ENCODE peak calls at places on chromosomes 1 and 21, in eight cellular contexts. One of them, this sample, is unnamed. For H3K79me2, the result is how much of the 10 kb centered on the place peaks cover.

GRCh38 chr1:88998716-88999115 is 6.3 kb upstream of the KYAT3 start:
- DNase-seq in neural progenitor cell: peak
- DNase-seq in K562: peak
- DNase-seq in fibroblast of lung: peak
- DNase-seq in HCT116: peak
- DNase-seq in OCI-LY7: peak
- DNase-seq in H1: no peak
- DNase-seq in GM23248: peak
- DNase-seq in this sample: no peak

GRCh38 chr1:188023206-188023605 is 1194.5 kb downstream of the PLA2G4A start:
- DNase-seq in GM23248: peak
- DNase-seq in H1: no peak
- DNase-seq in K562: no peak
- DNase-seq in OCI-LY7: no peak
- DNase-seq in fibroblast of lung: peak
- DNase-seq in HCT116: no peak
- DNase-seq in neural progenitor cell: no peak
- DNase-seq in this sample: no peak

GRCh38 chr1:148362141-148362929 is 120.8 kb downstream of the PPIAL4G start:
- DNase-seq in K562: no peak
- DNase-seq in H1: peak
- DNase-seq in GM23248: peak
- DNase-seq in neural progenitor cell: peak
- DNase-seq in HCT116: peak
- DNase-seq in OCI-LY7: no peak
- DNase-seq in fibroblast of lung: no peak
- DNase-seq in this sample: peak

GRCh38 chr1:118185083-118185899 is at the start of gene SPAG17:
- DNase-seq in H1: peak
- DNase-seq in OCI-LY7: no peak
- DNase-seq in HCT116: no peak
- DNase-seq in fibroblast of lung: peak
- DNase-seq in neural progenitor cell: peak
- DNase-seq in K562: peak
- DNase-seq in GM23248: peak
- DNase-seq in this sample: peak

GRCh38 chr1:28580706-28581530 is 11.1 kb upstream of the RAB42 start:
- DNase-seq in HCT116: no peak
- DNase-seq in K562: peak
- DNase-seq in fibroblast of lung: peak
- DNase-seq in GM23248: peak
- DNase-seq in neural progenitor cell: peak
- DNase-seq in H1: no peak
- DNase-seq in OCI-LY7: peak
- DNase-seq in this sample: no peak

GRCh38 chr1:18725231-18725895 is 94.7 kb downstream of the PAX7 start:
- DNase-seq in K562: no peak
- DNase-seq in GM23248: no peak
- DNase-seq in neural progenitor cell: peak
- DNase-seq in HCT116: no peak
- DNase-seq in OCI-LY7: no peak
- DNase-seq in H1: no peak
- DNase-seq in fibroblast of lung: no peak
- DNase-seq in this sample: peak

GRCh38 chr1:58524353-58524945 is 22.1 kb downstream of the OMA1 start:
- DNase-seq in GM23248: peak
- DNase-seq in K562: no peak
- DNase-seq in fibroblast of lung: peak
- DNase-seq in HCT116: no peak
- DNase-seq in neural progenitor cell: no peak
- DNase-seq in OCI-LY7: no peak
- DNase-seq in H1: no peak
- DNase-seq in this sample: no peak

GRCh38 chr1:211828584-211829342 is 1.8 kb downstream of the LPGAT1 start:
- DNase-seq in neural progenitor cell: no peak
- DNase-seq in fibroblast of lung: peak
- DNase-seq in HCT116: no peak
- DNase-seq in H1: no peak
- DNase-seq in K562: no peak
- DNase-seq in GM23248: peak
- DNase-seq in OCI-LY7: no peak
- DNase-seq in this sample: no peak

GRCh38 chr1:160588468-160588867 is 9.2 kb upstream of the CD84 start:
- DNase-seq in OCI-LY7: no peak
- DNase-seq in fibroblast of lung: no peak
- DNase-seq in H1: no peak
- DNase-seq in neural progenitor cell: no peak
- DNase-seq in GM23248: no peak
- DNase-seq in HCT116: no peak
- DNase-seq in K562: no peak
- DNase-seq in this sample: no peak

GRCh38 chr1:172682812-172683211 is 23.9 kb downstream of the FASLG start:
- DNase-seq in HCT116: no peak
- DNase-seq in OCI-LY7: no peak
- DNase-seq in fibroblast of lung: no peak
- DNase-seq in GM23248: no peak
- DNase-seq in H1: no peak
- DNase-seq in K562: no peak
- DNase-seq in neural progenitor cell: peak
- DNase-seq in this sample: no peak

GRCh38 chr1:43883321-43883720 is 50.3 kb upstream of the ARTN start:
- DNase-seq in K562: no peak
- DNase-seq in HCT116: no peak
- DNase-seq in OCI-LY7: no peak
- DNase-seq in neural progenitor cell: no peak
- DNase-seq in H1: no peak
- DNase-seq in fibroblast of lung: no peak
- DNase-seq in GM23248: no peak
- DNase-seq in this sample: no peak

GRCh38 chr1:111690306-111690617 is 48.9 kb downstream of the INKA2 start:
- DNase-seq in K562: no peak
- DNase-seq in HCT116: no peak
- DNase-seq in neural progenitor cell: no peak
- DNase-seq in H1: no peak
- DNase-seq in GM23248: peak
- DNase-seq in fibroblast of lung: peak
- DNase-seq in OCI-LY7: no peak
- DNase-seq in this sample: no peak

GRCh38 chr1:110003747-110004428 is 19.3 kb downstream of the AHCYL1 start:
- DNase-seq in GM23248: peak
- DNase-seq in HCT116: peak
- DNase-seq in H1: no peak
- DNase-seq in OCI-LY7: peak
- DNase-seq in fibroblast of lung: peak
- DNase-seq in K562: peak
- DNase-seq in neural progenitor cell: peak
- DNase-seq in this sample: peak

GRCh38 chr1:173297798-173298391 is 90.8 kb upstream of the TNFSF4 start:
- DNase-seq in GM23248: no peak
- DNase-seq in HCT116: no peak
- DNase-seq in H1: no peak
- DNase-seq in OCI-LY7: no peak
- DNase-seq in K562: no peak
- DNase-seq in neural progenitor cell: no peak
- DNase-seq in fibroblast of lung: no peak
- DNase-seq in this sample: no peak

GRCh38 chr1:114482585-114482984 is 28.4 kb downstream of the TRIM33 start:
- DNase-seq in GM23248: no peak
- DNase-seq in OCI-LY7: peak
- DNase-seq in fibroblast of lung: no peak
- DNase-seq in K562: no peak
- DNase-seq in HCT116: no peak
- DNase-seq in neural progenitor cell: no peak
- DNase-seq in H1: no peak
- DNase-seq in this sample: no peak

GRCh38 chr1:214777364-214777763 is 174.4 kb downstream of the CENPF start:
- DNase-seq in neural progenitor cell: no peak
- DNase-seq in K562: no peak
- DNase-seq in HCT116: no peak
- DNase-seq in GM23248: no peak
- DNase-seq in OCI-LY7: no peak
- DNase-seq in fibroblast of lung: no peak
- DNase-seq in H1: no peak
- DNase-seq in this sample: no peak
- H3K79me2 ChIP-seq in neural progenitor cell: under half
- H3K79me2 ChIP-seq in K562: under half
- H3K79me2 ChIP-seq in HCT116: under half
- H3K79me2 ChIP-seq in GM23248: under half
- H3K79me2 ChIP-seq in OCI-LY7: under half
- H3K79me2 ChIP-seq in fibroblast of lung: under half
- H3K79me2 ChIP-seq in H1: under half
- H3K79me2 ChIP-seq in this sample: under half

GRCh38 chr1:78009276-78009675 is 4.5 kb downstream of the DNAJB4 start:
- DNase-seq in GM23248: no peak
- DNase-seq in fibroblast of lung: no peak
- DNase-seq in OCI-LY7: no peak
- DNase-seq in neural progenitor cell: no peak
- DNase-seq in H1: no peak
- DNase-seq in K562: no peak
- DNase-seq in HCT116: no peak
- DNase-seq in this sample: no peak
- H3K79me2 ChIP-seq in GM23248: half or more
- H3K79me2 ChIP-seq in fibroblast of lung: half or more
- H3K79me2 ChIP-seq in OCI-LY7: under half
- H3K79me2 ChIP-seq in neural progenitor cell: under half
- H3K79me2 ChIP-seq in H1: under half
- H3K79me2 ChIP-seq in K562: half or more
- H3K79me2 ChIP-seq in HCT116: half or more
- H3K79me2 ChIP-seq in this sample: under half

GRCh38 chr1:31548518-31548898 is 27.8 kb upstream of the TINAGL1 start:
- DNase-seq in neural progenitor cell: no peak
- DNase-seq in fibroblast of lung: no peak
- DNase-seq in HCT116: no peak
- DNase-seq in GM23248: no peak
- DNase-seq in H1: no peak
- DNase-seq in OCI-LY7: no peak
- DNase-seq in K562: peak
- DNase-seq in this sample: peak
- H3K79me2 ChIP-seq in neural progenitor cell: under half
- H3K79me2 ChIP-seq in fibroblast of lung: under half
- H3K79me2 ChIP-seq in HCT116: under half
- H3K79me2 ChIP-seq in GM23248: under half
- H3K79me2 ChIP-seq in H1: under half
- H3K79me2 ChIP-seq in OCI-LY7: under half
- H3K79me2 ChIP-seq in K562: under half
- H3K79me2 ChIP-seq in this sample: under half

GRCh38 chr21:31337991-31338891 is 5.8 kb downstream of the TIAM1 start:
- DNase-seq in GM23248: no peak
- DNase-seq in OCI-LY7: no peak
- DNase-seq in H1: no peak
- DNase-seq in neural progenitor cell: no peak
- DNase-seq in HCT116: no peak
- DNase-seq in fibroblast of lung: no peak
- DNase-seq in K562: no peak
- DNase-seq in this sample: no peak

GRCh38 chr21:31335957-31336738 is 7.9 kb downstream of the TIAM1 start:
- DNase-seq in fibroblast of lung: peak
- DNase-seq in H1: no peak
- DNase-seq in K562: no peak
- DNase-seq in OCI-LY7: no peak
- DNase-seq in HCT116: no peak
- DNase-seq in neural progenitor cell: no peak
- DNase-seq in GM23248: peak
- DNase-seq in this sample: no peak

GRCh38 chr21:31338892-31339368 is 5.1 kb downstream of the TIAM1 start:
- DNase-seq in H1: no peak
- DNase-seq in K562: no peak
- DNase-seq in fibroblast of lung: no peak
- DNase-seq in neural progenitor cell: peak
- DNase-seq in GM23248: no peak
- DNase-seq in OCI-LY7: no peak
- DNase-seq in HCT116: no peak
- DNase-seq in this sample: no peak

GRCh38 chr21:31336739-31337040 is 7.4 kb downstream of the TIAM1 start:
- DNase-seq in fibroblast of lung: no peak
- DNase-seq in GM23248: no peak
- DNase-seq in OCI-LY7: no peak
- DNase-seq in H1: no peak
- DNase-seq in K562: no peak
- DNase-seq in neural progenitor cell: no peak
- DNase-seq in HCT116: no peak
- DNase-seq in this sample: no peak

DNA sequence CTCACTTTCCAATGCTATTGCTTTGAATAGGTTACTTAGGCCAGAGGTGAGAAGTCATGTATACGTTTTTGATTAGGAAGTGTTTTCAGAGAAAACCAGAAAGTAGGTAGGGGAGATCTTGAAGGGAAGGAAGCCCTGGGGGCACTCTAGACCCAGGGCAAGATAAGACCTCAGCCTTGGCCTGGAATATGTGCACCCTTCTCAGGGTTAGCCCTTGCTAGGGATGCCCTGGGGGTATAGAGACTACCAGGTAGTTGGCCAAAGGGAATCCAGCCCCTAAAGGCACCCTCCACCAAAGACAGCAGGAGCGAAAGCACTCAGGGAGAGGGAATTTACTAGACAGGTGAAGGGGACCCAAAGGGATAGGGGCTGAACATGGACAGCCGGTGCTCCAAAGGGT is 7.0 kb downstream of the TIAM1 start:
- DNase-seq in fibroblast of lung: no peak
- DNase-seq in K562: no peak
- DNase-seq in HCT116: no peak
- DNase-seq in neural progenitor cell: no peak
- DNase-seq in H1: no peak
- DNase-seq in OCI-LY7: no peak
- DNase-seq in GM23248: no peak
- DNase-seq in this sample: no peak
- H3K79me2 ChIP-seq in fibroblast of lung: under half
- H3K79me2 ChIP-seq in K562: under half
- H3K79me2 ChIP-seq in HCT116: under half
- H3K79me2 ChIP-seq in neural progenitor cell: under half
- H3K79me2 ChIP-seq in H1: under half
- H3K79me2 ChIP-seq in OCI-LY7: under half
- H3K79me2 ChIP-seq in GM23248: under half
- H3K79me2 ChIP-seq in this sample: under half

DNA sequence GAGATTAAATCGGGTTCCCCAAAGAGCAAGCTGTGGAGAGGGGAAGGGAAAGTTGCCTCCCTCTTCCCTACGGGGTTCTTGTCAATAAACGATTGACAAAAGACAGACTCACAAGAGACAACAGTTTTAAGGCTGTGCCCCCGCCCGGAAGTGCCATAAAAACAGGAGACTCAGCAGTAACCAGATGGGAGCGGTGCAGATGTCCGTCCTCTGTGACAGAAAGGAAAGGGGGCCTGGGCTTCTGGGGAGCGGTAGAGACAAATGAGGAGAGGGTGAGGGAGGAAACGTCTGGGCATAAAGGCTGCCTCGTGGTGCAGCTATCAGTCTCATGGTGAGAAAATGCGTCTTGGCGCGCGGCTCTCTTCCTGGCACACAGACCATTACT is 5.9 kb downstream of the TP73 start:
- DNase-seq in K562: no peak
- DNase-seq in OCI-LY7: no peak
- DNase-seq in H1: no peak
- DNase-seq in HCT116: no peak
- DNase-seq in GM23248: no peak
- DNase-seq in neural progenitor cell: no peak
- DNase-seq in fibroblast of lung: no peak
- DNase-seq in this sample: no peak
- H3K79me2 ChIP-seq in K562: under half
- H3K79me2 ChIP-seq in OCI-LY7: under half
- H3K79me2 ChIP-seq in H1: under half
- H3K79me2 ChIP-seq in HCT116: half or more
- H3K79me2 ChIP-seq in GM23248: under half
- H3K79me2 ChIP-seq in neural progenitor cell: under half
- H3K79me2 ChIP-seq in fibroblast of lung: under half
- H3K79me2 ChIP-seq in this sample: under half

GRCh38 chr1:222109836-222110235 is 367.9 kb upstream of the DUSP10 start:
- DNase-seq in GM23248: peak
- DNase-seq in neural progenitor cell: no peak
- DNase-seq in K562: no peak
- DNase-seq in H1: no peak
- DNase-seq in OCI-LY7: no peak
- DNase-seq in HCT116: no peak
- DNase-seq in fibroblast of lung: peak
- DNase-seq in this sample: no peak
- H3K79me2 ChIP-seq in GM23248: under half
- H3K79me2 ChIP-seq in neural progenitor cell: under half
- H3K79me2 ChIP-seq in K562: under half
- H3K79me2 ChIP-seq in H1: under half
- H3K79me2 ChIP-seq in OCI-LY7: under half
- H3K79me2 ChIP-seq in HCT116: under half
- H3K79me2 ChIP-seq in fibroblast of lung: under half
- H3K79me2 ChIP-seq in this sample: under half